ENCODE peak calls at places on chromosomes 4 and X, in nine cellular contexts. W, R, F, P, B, L, D, T and E are unnamed samples.

GRCh38 chrX:17737707-17738001 is 361 bp downstream of the SCML1 start:
- DNase-seq in D (no peak), T (no peak), P (no peak), F (no peak), W (no peak), B (no peak), L (no peak), R (peak), E (no peak)

GRCh38 chr4:151266542-151266941 is 10.4 kb upstream of the PRSS48 start:
- DNase-seq in F (no peak), W (no peak), B (peak), R (no peak), P (no peak), D (no peak), T (peak), L (no peak), E (no peak)

GRCh38 chrX:38260231-38260630 is 39.6 kb upstream of the SRPX start:
- DNase-seq in P (no peak), L (no peak), D (no peak), B (no peak), F (peak), W (no peak), R (no peak), T (peak), E (no peak)

GRCh38 chrX:42098897-42099296 is 175.5 kb upstream of the CASK start:
- DNase-seq in W (no peak), B (no peak), F (no peak), R (no peak), T (no peak), P (no peak), L (no peak), D (no peak), E (no peak)

GRCh38 chr4:25663778-25664177 is 8.1 kb downstream of the SLC34A2 start:
- DNase-seq in P (no peak), R (no peak), F (no peak), D (no peak), B (no peak), T (no peak), L (no peak), W (no peak), E (no peak)

GRCh38 chr4:8242782-8243556 is 26.6 kb upstream of the HTRA3 start:
- DNase-seq in L (no peak), B (no peak), P (no peak), D (no peak), R (no peak), F (no peak), T (no peak), W (no peak), E (no peak)

GRCh38 chr4:6229095-6229494 is 28.7 kb upstream of the JAKMIP1 start:
- DNase-seq in T (no peak), L (no peak), F (no peak), P (no peak), W (no peak), D (no peak), R (no peak), B (no peak), E (no peak)

GRCh38 chr4:141207971-141208370 is 12.7 kb upstream of the ZNF330 start:
- DNase-seq in D (no peak), T (no peak), B (no peak), L (no peak), W (no peak), P (no peak), R (no peak), F (no peak), E (no peak)